ENCODE peak calls at places on chromosome 1, in ten cellular contexts. O, P, I, D, A, Y, C, Z, L and X are unnamed samples.

GRCh38 chr1:88327391-88328267 is 356.4 kb upstream of the PKN2 start:
- DNase-seq in Z (no peak), A (no peak), P (peak), D (no peak), C (no peak), I (no peak), L (no peak), Y (peak), O (no peak), X (no peak)

GRCh38 chr1:223622132-223622842 is 43.2 kb downstream of the CAPN8 start:
- DNase-seq in O (no peak), A (no peak), I (no peak), Y (no peak), L (no peak), D (no peak), Z (no peak), C (no peak), P (no peak), X (no peak)

GRCh38 chr1:203612932-203613682 is 13.5 kb upstream of the ATP2B4 start:
- DNase-seq in A (no peak), O (no peak), P (no peak), L (no peak), I (no peak), D (no peak), C (no peak), Z (no peak), Y (no peak), X (no peak)

GRCh38 chr1:29222686-29223085 is 8.0 kb downstream of the MECR start:
- DNase-seq in P (no peak), D (no peak), O (no peak), I (no peak), Y (no peak), L (no peak), A (no peak), C (no peak), Z (no peak), X (no peak)

GRCh38 chr1:5001466-5001865 is 347.1 kb downstream of the AJAP1 start:
- DNase-seq in Z (no peak), P (no peak), A (no peak), O (no peak), Y (no peak), L (no peak), C (no peak), I (no peak), D (no peak), X (no peak)

GRCh38 chr1:30446508-30446907 is 276.9 kb downstream of the MATN1 start:
- DNase-seq in C (no peak), A (peak), D (no peak), Y (no peak), P (no peak), Z (no peak), I (peak), O (no peak), L (no peak), X (no peak)

GRCh38 chr1:201912832-201913231 is 24.1 kb downstream of the SHISA4 start:
- DNase-seq in L (no peak), Z (no peak), I (no peak), D (no peak), Y (no peak), P (no peak), O (no peak), A (peak), C (no peak), X (no peak)

GRCh38 chr1:240280560-240281322 is 189.1 kb downstream of the FMN2 start:
- DNase-seq in A (no peak), P (no peak), Z (no peak), I (no peak), L (peak), O (no peak), Y (no peak), D (no peak), C (no peak), X (no peak)

GRCh38 chr1:93827633-93828436 is 51.2 kb downstream of the DNTTIP2 start:
- DNase-seq in A (no peak), C (no peak), O (no peak), I (no peak), Z (no peak), L (no peak), D (no peak), Y (no peak), P (no peak), X (no peak)